ENCODE peak calls at places on chromosomes 7 and 10, in ten cellular contexts. Z, O, B, N, K, T, J, F, P and S are unnamed samples.

GRCh38 chr10:5292196-5292735 is 72.5 kb upstream of the UCN3 start:
- DNase-seq in F (no peak), T (no peak), N (peak), Z (no peak), J (no peak), O (peak), K (no peak), P (no peak), B (no peak), S (no peak)

GRCh38 chr7:33351709-33352108 is 222.3 kb downstream of the BBS9 start:
- DNase-seq in F (no peak), J (no peak), Z (peak), P (no peak), N (no peak), T (no peak), B (no peak), K (no peak), O (no peak), S (no peak)

GRCh38 chr7:140592957-140593356 is 47.7 kb downstream of the DENND2A start:
- DNase-seq in P (no peak), J (no peak), B (no peak), N (no peak), K (no peak), O (no peak), Z (no peak), T (no peak), F (no peak), S (no peak)

GRCh38 chr10:34607894-34608293 is 207.2 kb downstream of the PARD3 start:
- DNase-seq in P (no peak), B (no peak), J (no peak), O (no peak), Z (no peak), F (no peak), K (no peak), T (no peak), N (no peak), S (no peak)

GRCh38 chr7:90180649-90181048 is 26.4 kb downstream of the STEAP1 start:
- DNase-seq in B (no peak), N (no peak), O (no peak), K (no peak), T (no peak), P (peak), J (no peak), F (no peak), Z (no peak), S (no peak)

GRCh38 chr10:110462308-110463095 is 35.2 kb upstream of the DUSP5 start:
- DNase-seq in N (no peak), B (no peak), J (no peak), Z (peak), T (no peak), K (no peak), F (no peak), P (no peak), O (no peak), S (peak)

GRCh38 chr10:47336387-47337134 is 11.6 kb upstream of the RBP3 start:
- DNase-seq in Z (no peak), B (no peak), N (no peak), P (peak), K (no peak), J (peak), O (no peak), F (no peak), T (no peak), S (peak)

GRCh38 chr10:8946451-8946850 is 892.0 kb downstream of the GATA3 start:
- DNase-seq in K (no peak), Z (no peak), O (no peak), N (no peak), B (no peak), J (no peak), P (no peak), F (no peak), T (no peak), S (no peak)

GRCh38 chr7:33831389-33832118 is 73.8 kb upstream of the BMPER start:
- DNase-seq in P (peak), J (no peak), Z (no peak), T (peak), F (peak), N (no peak), B (peak), O (peak), K (peak), S (no peak)

GRCh38 chr10:89861584-89862287 is 160.3 kb downstream of the KIF20B start:
- DNase-seq in T (peak), J (no peak), K (no peak), P (peak), N (no peak), B (peak), Z (no peak), O (no peak), F (no peak), S (peak)

GRCh38 chr10:43953672-43954071 is 305.0 kb upstream of the ZNF32 start:
- DNase-seq in B (no peak), Z (peak), K (no peak), J (no peak), F (no peak), N (no peak), O (peak), T (no peak), P (no peak), S (no peak)

GRCh38 chr10:32317795-32318194 is 29.2 kb downstream of the EPC1 start:
- DNase-seq in P (no peak), O (no peak), F (no peak), J (no peak), Z (no peak), T (no peak), N (no peak), B (no peak), K (no peak), S (no peak)

GRCh38 chr10:89888647-89889046 is 187.3 kb downstream of the KIF20B start:
- DNase-seq in B (no peak), F (no peak), P (no peak), N (no peak), T (no peak), Z (no peak), J (no peak), K (no peak), O (no peak), S (no peak)

GRCh38 chr7:133934262-133934973 is 192.7 kb upstream of the LRGUK start:
- DNase-seq in Z (peak), B (no peak), T (no peak), K (no peak), J (no peak), O (no peak), N (no peak), P (no peak), F (no peak), S (no peak)

GRCh38 chr10:86945361-86946214 is 11.8 kb downstream of the MMRN2 start:
- DNase-seq in O (no peak), J (no peak), Z (peak), P (no peak), T (no peak), B (peak), N (no peak), K (peak), F (peak), S (peak)

GRCh38 chr10:30557884-30558283 is 71.7 kb downstream of the LYZL2 start:
- DNase-seq in O (no peak), P (peak), J (no peak), K (no peak), N (no peak), Z (no peak), T (peak), F (no peak), B (peak), S (no peak)

GRCh38 chr7:19754521-19755116 is 18.8 kb downstream of the TMEM196 start:
- DNase-seq in T (peak), N (no peak), Z (no peak), F (no peak), B (peak), K (no peak), J (no peak), O (no peak), P (peak), S (no peak)

GRCh38 chr7:99193527-99194214 is 14.2 kb downstream of the KPNA7 start:
- DNase-seq in T (peak), B (peak), Z (no peak), O (no peak), P (peak), N (no peak), F (no peak), K (no peak), J (no peak), S (no peak)

GRCh38 chr7:22698762-22699161 is 28.2 kb upstream of the IL6 start:
- DNase-seq in F (no peak), P (no peak), N (no peak), K (no peak), Z (no peak), T (no peak), J (no peak), B (no peak), O (no peak), S (no peak)

GRCh38 chr7:140219672-140220520 is 43.1 kb upstream of the KDM7A start:
- DNase-seq in B (no peak), F (no peak), K (no peak), N (no peak), J (no peak), T (no peak), P (no peak), O (no peak), Z (no peak), S (no peak)

GRCh38 chr10:84429926-84430520 is 101.6 kb downstream of the CCSER2 start:
- DNase-seq in Z (peak), T (peak), F (peak), N (peak), J (no peak), K (no peak), B (peak), P (peak), O (no peak), S (no peak)

GRCh38 chr7:152464312-152465117 is 28.7 kb upstream of the KMT2C start:
- DNase-seq in O (peak), N (peak), T (peak), F (peak), P (peak), K (peak), Z (peak), J (peak), B (peak), S (peak)

GRCh38 chr10:113232928-113233511 is 283.0 kb downstream of the TCF7L2 start:
- DNase-seq in B (no peak), F (no peak), O (peak), J (no peak), Z (peak), T (no peak), P (peak), N (no peak), K (no peak), S (no peak)

GRCh38 chr7:112938895-112939588 is 147.6 kb downstream of the GPR85 start:
- DNase-seq in F (peak), Z (peak), O (no peak), T (no peak), B (peak), K (peak), N (peak), P (peak), J (no peak), S (peak)

GRCh38 chr7:28570113-28570969 is 158.0 kb downstream of the CREB5 start:
- DNase-seq in K (no peak), F (no peak), O (no peak), B (no peak), P (no peak), N (no peak), J (no peak), Z (no peak), T (no peak), S (no peak)

GRCh38 chr10:109835257-109835656 is 88.1 kb downstream of the XPNPEP1 start:
- DNase-seq in J (no peak), N (no peak), T (no peak), F (no peak), Z (no peak), K (no peak), B (no peak), O (no peak), P (no peak), S (no peak)

GRCh38 chr7:30145521-30145920 is 10.7 kb downstream of the MTURN start:
- DNase-seq in B (no peak), Z (no peak), T (no peak), J (no peak), O (no peak), F (no peak), P (no peak), N (no peak), K (no peak), S (no peak)

GRCh38 chr7:30146127-30146612 is 11.4 kb downstream of the MTURN start:
- DNase-seq in K (no peak), Z (peak), B (no peak), N (no peak), O (no peak), P (no peak), T (no peak), F (no peak), J (no peak), S (no peak)

GRCh38 chr7:30142710-30143109 is 7.9 kb downstream of the MTURN start:
- DNase-seq in Z (no peak), T (peak), N (no peak), O (no peak), F (peak), B (peak), K (peak), P (peak), J (no peak), S (peak)

GRCh38 chr7:30143748-30144251 is 9.0 kb downstream of the MTURN start:
- DNase-seq in J (no peak), F (no peak), P (peak), T (peak), Z (no peak), O (no peak), N (no peak), K (no peak), B (peak), S (peak)

GRCh38 chr7:30144659-30145321 is 10.0 kb downstream of the MTURN start:
- DNase-seq in K (no peak), P (no peak), N (no peak), J (no peak), B (no peak), F (no peak), T (no peak), Z (no peak), O (no peak), S (no peak)
- TF ChIP-seq CTCF in K (no peak), P (no peak), N (no peak), J (no peak), B (no peak), F (no peak), T (no peak), Z (no peak), O (no peak), S (no peak)

DNA sequence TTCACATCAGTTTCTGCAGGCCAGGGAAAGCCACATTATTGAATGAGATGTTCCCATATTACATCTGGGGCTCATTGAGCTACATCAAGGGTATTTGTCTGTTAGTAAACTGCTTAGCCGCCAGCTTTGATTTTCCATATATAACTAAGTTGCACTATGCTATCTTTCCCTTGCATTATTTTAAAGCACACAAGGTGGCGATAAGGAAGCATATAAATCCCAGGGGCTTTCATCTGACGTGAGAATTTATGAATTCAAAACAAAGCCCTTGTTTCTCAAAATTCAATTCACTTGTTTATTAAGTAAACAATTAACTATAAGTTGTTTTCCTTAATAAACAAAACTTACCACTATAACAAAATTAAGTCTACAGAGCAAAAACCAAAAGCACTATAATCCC is 334.1 kb upstream of the TPK1 start:
- DNase-seq in O (no peak), J (no peak), T (no peak), F (no peak), Z (no peak), N (no peak), K (no peak), B (no peak), P (peak), S (no peak)
- TF ChIP-seq CTCF in O (no peak), J (no peak), T (no peak), F (no peak), Z (peak), N (no peak), K (no peak), B (no peak), P (peak), S (no peak)

GRCh38 chr10:60413306-60414012 is 23.8 kb upstream of the ANK3 start:
- DNase-seq in Z (no peak), T (peak), O (no peak), J (no peak), F (no peak), B (peak), P (no peak), N (no peak), K (no peak), S (no peak)

GRCh38 chr10:60410970-60411369 is 21.3 kb upstream of the ANK3 start:
- DNase-seq in F (no peak), K (no peak), P (no peak), O (no peak), B (no peak), J (no peak), Z (no peak), T (no peak), N (no peak), S (no peak)

GRCh38 chr10:60414877-60415585 is 25.4 kb upstream of the ANK3 start:
- DNase-seq in B (peak), Z (peak), F (no peak), N (no peak), P (peak), J (peak), O (no peak), K (no peak), T (peak), S (peak)

GRCh38 chr10:60417024-60417423 is 27.3 kb upstream of the ANK3 start:
- DNase-seq in Z (no peak), P (peak), N (no peak), O (no peak), F (no peak), T (no peak), K (no peak), B (peak), J (no peak), S (no peak)

GRCh38 chr10:60414111-60414510 is 24.4 kb upstream of the ANK3 start:
- DNase-seq in J (no peak), Z (no peak), K (no peak), N (no peak), O (no peak), T (no peak), B (peak), P (no peak), F (no peak), S (no peak)
- TF ChIP-seq CTCF in J (no peak), Z (no peak), K (no peak), N (no peak), O (no peak), T (no peak), B (no peak), P (no peak), F (no peak), S (peak)

GRCh38 chr10:72044417-72045041 is 43.8 kb downstream of the SPOCK2 start:
- DNase-seq in B (no peak), Z (no peak), N (no peak), K (peak), J (no peak), O (no peak), T (peak), P (no peak), F (peak), S (peak)
- TF ChIP-seq CTCF in B (peak), Z (peak), N (no peak), K (peak), J (peak), O (peak), T (peak), P (peak), F (peak), S (peak)

DNA sequence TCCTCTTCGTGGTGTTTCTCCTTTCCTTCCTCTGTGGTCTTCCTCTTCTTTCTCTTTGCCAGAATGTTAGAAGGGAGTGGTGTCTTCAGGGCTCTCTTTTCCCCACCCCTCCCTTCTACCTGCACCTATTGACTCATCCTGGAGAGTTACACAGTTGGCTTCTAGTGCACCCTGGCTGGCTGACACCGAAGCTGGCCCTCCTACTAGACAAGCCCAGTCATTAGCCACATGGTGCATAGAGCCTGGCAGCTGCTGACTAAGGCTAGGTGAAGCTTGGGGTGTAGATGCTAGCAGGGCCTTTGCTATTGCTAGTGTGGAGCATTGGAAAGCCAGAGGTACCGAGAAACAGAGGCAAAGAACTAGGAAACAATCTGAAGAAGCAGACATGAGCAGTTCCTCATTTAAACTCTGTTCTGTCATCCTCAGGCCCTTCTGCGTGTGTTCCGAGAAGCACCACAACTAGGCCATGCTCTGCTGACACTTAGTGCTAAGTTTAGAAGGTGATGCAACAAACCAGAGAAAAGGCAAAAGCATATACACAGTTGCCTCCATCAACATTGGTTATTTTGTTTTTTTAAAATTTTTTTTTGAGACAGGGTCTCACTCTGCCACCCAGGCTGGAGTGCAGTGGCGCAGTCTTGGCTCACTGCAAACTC is 213.9 kb downstream of the BAMBI start:
- DNase-seq in J (no peak), O (no peak), B (no peak), K (no peak), F (no peak), N (no peak), T (peak), Z (no peak), P (no peak), S (no peak)
- TF ChIP-seq CTCF in J (no peak), O (no peak), B (no peak), K (no peak), F (no peak), N (no peak), T (no peak), Z (no peak), P (no peak), S (no peak)

GRCh38 chr7:49091089-49091488 is 166.7 kb downstream of the CDC14C start:
- DNase-seq in O (no peak), P (no peak), T (no peak), J (no peak), F (no peak), N (no peak), B (no peak), K (no peak), Z (no peak), S (no peak)
- TF ChIP-seq CTCF in O (no peak), P (no peak), T (no peak), J (no peak), F (no peak), N (no peak), B (no peak), K (no peak), Z (no peak), S (no peak)

GRCh38 chr7:114141415-114141814 is 222.6 kb upstream of the PPP1R3A start:
- DNase-seq in F (no peak), P (no peak), N (no peak), J (no peak), B (peak), T (no peak), O (no peak), K (no peak), Z (peak), S (no peak)

GRCh38 chr7:114133717-114134116 is 214.9 kb upstream of the PPP1R3A start:
- DNase-seq in T (no peak), B (no peak), K (no peak), J (no peak), N (no peak), Z (no peak), F (no peak), O (no peak), P (no peak), S (no peak)

GRCh38 chr7:114140561-114140960 is 221.8 kb upstream of the PPP1R3A start:
- DNase-seq in N (no peak), K (no peak), O (no peak), B (no peak), Z (peak), F (no peak), J (no peak), T (no peak), P (no peak), S (no peak)

DNA sequence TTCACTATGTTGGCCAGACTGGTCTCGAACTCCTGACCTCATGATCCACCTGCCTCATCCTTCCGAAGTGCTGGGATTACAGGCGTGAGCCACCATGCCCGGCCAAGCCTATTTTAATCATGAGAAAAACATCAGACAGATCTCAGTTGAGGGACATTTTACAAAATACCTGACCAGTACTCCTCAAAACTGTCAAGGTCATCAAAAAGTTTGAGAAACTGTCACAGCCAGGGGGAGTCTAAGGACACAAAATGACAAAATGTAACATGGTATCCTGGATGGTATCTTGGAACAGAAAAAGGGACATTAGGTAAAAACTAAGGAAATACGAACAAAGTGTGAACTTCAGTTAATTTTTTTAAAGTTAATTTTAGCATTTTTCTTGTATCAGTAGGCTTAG is 219.8 kb upstream of the PPP1R3A start:
- DNase-seq in J (no peak), K (no peak), T (no peak), F (no peak), Z (no peak), B (no peak), N (no peak), P (no peak), O (no peak), S (no peak)
- TF ChIP-seq CTCF in J (no peak), K (no peak), T (no peak), F (no peak), Z (peak), B (no peak), N (no peak), P (no peak), O (no peak), S (no peak)